ENCODE peak calls at places on chromosomes 4 and X, in five cellular contexts. J, H, T, E and D are unnamed samples.
A peak's percentile ranks its signal among the peaks of the same experiment; 100 is the strongest.

GRCh38 chrX:115941388-115941787 is 229.2 kb upstream of the AGTR2 start:
- DNase-seq in J (no peak), E (no peak), H (no peak), T (no peak), D (no peak)

GRCh38 chr4:86892639-86892965 is 380 bp upstream of the C4orf36 start:
- DNase-seq in J (no peak), H (no peak), E (no peak), T (no peak), D (no peak)

GRCh38 chrX:34638116-34638515 is 19.0 kb downstream of the TMEM47 start:
- DNase-seq in T (peak; percentile 54), E (peak; percentile 50), J (no peak), H (no peak), D (peak; percentile 38)

GRCh38 chr4:48031802-48032525 is 15.4 kb downstream of the NIPAL1 start:
- DNase-seq in H (no peak), J (no peak), E (no peak), T (peak; percentile 29), D (peak; percentile 95)

GRCh38 chr4:183987529-183987946 is 82.4 kb downstream of the STOX2 start:
- DNase-seq in J (peak; percentile 75), T (peak; percentile 91), H (no peak), E (peak; percentile 76), D (peak; percentile 92)

GRCh38 chr4:93317046-93317445 is 511.5 kb upstream of the ATOH1 start:
- DNase-seq in H (no peak), J (no peak), E (no peak), T (no peak), D (no peak)

GRCh38 chr4:5710065-5710961 is 688 bp upstream of the EVC start:
- DNase-seq in J (no peak), T (peak; percentile 18), H (no peak), E (peak; percentile 20), D (peak; percentile 32)

GRCh38 chr4:140641789-140642439 is 73.2 kb upstream of the UCP1 start:
- DNase-seq in E (no peak), T (no peak), J (no peak), H (no peak), D (no peak)

GRCh38 chr4:48194986-48195773 is 61.1 kb upstream of the TXK start:
- DNase-seq in E (no peak), T (peak; percentile 12), H (no peak), J (no peak), D (peak; percentile 39)

GRCh38 chr4:152937535-152938236 is 1.6 kb downstream of the FHDC1 start:
- DNase-seq in H (peak; percentile 21), J (no peak), E (no peak), T (peak; percentile 21), D (peak; percentile 20)

GRCh38 chr4:164204434-164204833 is 549.5 kb upstream of the SMIM31 start:
- DNase-seq in H (no peak), E (peak; percentile 92), J (no peak), T (peak; percentile 12), D (peak; percentile 80)

GRCh38 chrX:31294475-31294874 is 222.6 kb upstream of the FTHL17 start:
- DNase-seq in J (no peak), T (no peak), H (no peak), E (no peak), D (no peak)

GRCh38 chr4:153332936-153333335 is 11.6 kb upstream of the MND1 start:
- DNase-seq in E (no peak), H (no peak), T (peak; percentile 69), J (no peak), D (peak; percentile 17)

GRCh38 chrX:25442501-25442900 is 426.7 kb upstream of the ARX start:
- DNase-seq in J (no peak), T (no peak), E (peak; percentile 4), H (no peak), D (no peak)

GRCh38 chr4:54439831-54440243 is 210.7 kb downstream of the PDGFRA start:
- DNase-seq in H (no peak), E (peak; percentile 49), T (peak; percentile 41), J (peak; percentile 60), D (peak; percentile 30)

GRCh38 chr4:98421106-98421505 is 159.9 kb downstream of the RAP1GDS1 start:
- DNase-seq in T (peak; percentile 77), H (no peak), J (no peak), E (no peak), D (peak; percentile 86)

GRCh38 chr4:112036881-112037280 is 108.4 kb upstream of the FAM241A start:
- DNase-seq in E (no peak), J (no peak), H (no peak), T (no peak), D (peak; percentile 39)

GRCh38 chr4:14445882-14446281 is 556.4 kb upstream of the CPEB2 start:
- DNase-seq in H (no peak), J (no peak), T (no peak), E (peak; percentile 44), D (no peak)

GRCh38 chr4:23374280-23374679 is 515.6 kb downstream of the PPARGC1A start:
- DNase-seq in J (no peak), H (no peak), E (no peak), T (no peak), D (no peak)

GRCh38 chrX:39645059-39645895 is 452.5 kb downstream of the BCOR start:
- DNase-seq in E (peak; percentile 32), T (peak; percentile 59), H (no peak), J (peak; percentile 66), D (peak; percentile 60)

GRCh38 chr4:8030121-8030781 is 90.6 kb upstream of the AFAP1 start:
- DNase-seq in H (no peak), T (no peak), J (no peak), E (no peak), D (no peak)

GRCh38 chr4:87896020-87896621 is 63.4 kb downstream of the MEPE start:
- DNase-seq in E (peak; percentile 69), J (no peak), H (no peak), T (peak; percentile 3), D (peak; percentile 75)

GRCh38 chrX:110125435-110125834 is 122.5 kb downstream of the TMEM164 start:
- DNase-seq in E (peak; percentile 24), J (no peak), H (no peak), T (peak; percentile 12), D (no peak)

GRCh38 chr4:133372699-133373098 is 223.6 kb downstream of the PCDH10 start:
- DNase-seq in T (no peak), E (no peak), J (no peak), H (no peak), D (no peak)

GRCh38 chr4:62119195-62119594 is 919.1 kb downstream of the ADGRL3 start:
- DNase-seq in T (no peak), H (no peak), E (no peak), J (no peak), D (no peak)

GRCh38 chr4:155899891-155900290 is 3.6 kb upstream of the TDO2 start:
- DNase-seq in E (no peak), H (no peak), T (no peak), J (no peak), D (peak; percentile 71)

GRCh38 chr4:140695483-140695882 is 60.7 kb downstream of the TBC1D9 start:
- DNase-seq in J (no peak), T (no peak), E (no peak), H (no peak), D (no peak)

GRCh38 chr4:72969957-72970356 is 99.6 kb downstream of the COX18 start:
- DNase-seq in E (no peak), J (no peak), H (no peak), T (peak; percentile 9), D (no peak)

GRCh38 chr4:16207409-16207808 is 18.9 kb downstream of the TAPT1 start:
- DNase-seq in H (no peak), J (no peak), E (no peak), T (no peak), D (no peak)

GRCh38 chrX:122880952-122881351 is 303.1 kb upstream of the GRIA3 start:
- DNase-seq in H (no peak), T (no peak), E (no peak), J (no peak), D (no peak)

GRCh38 chr4:151694819-151695730 is 65.7 kb downstream of the GATB start:
- DNase-seq in E (no peak), H (no peak), T (no peak), J (no peak), D (no peak)

GRCh38 chr4:155906554-155907247 is 3.2 kb downstream of the TDO2 start:
- DNase-seq in H (no peak), T (peak; percentile 99), J (no peak), E (peak; percentile 92), D (peak; percentile 95)

GRCh38 chr4:173367946-173368345 is 2.8 kb upstream of the SAP30 start:
- DNase-seq in H (no peak), T (peak; percentile 27), J (no peak), E (peak; percentile 23), D (peak; percentile 32)

GRCh38 chr4:4810365-4810764 is 49.1 kb upstream of the MSX1 start:
- DNase-seq in T (no peak), H (no peak), E (no peak), J (no peak), D (no peak)

GRCh38 chr4:123340381-123340701 is 56.3 kb upstream of the SPRY1 start:
- DNase-seq in J (no peak), T (peak; percentile 95), H (no peak), E (peak; percentile 91), D (peak; percentile 83)

GRCh38 chrX:7314425-7314824 is 166.5 kb upstream of the PUDP start:
- DNase-seq in J (no peak), H (no peak), T (no peak), E (no peak), D (no peak)

GRCh38 chrX:114959729-114960128 is 57.7 kb downstream of the IL13RA2 start:
- DNase-seq in E (peak; percentile 52), H (no peak), T (peak; percentile 22), J (no peak), D (peak; percentile 20)

GRCh38 chr4:55979562-55979961 is 30.8 kb downstream of the CEP135 start:
- DNase-seq in T (no peak), J (no peak), H (no peak), E (no peak), D (no peak)

GRCh38 chr4:79917246-79917645 is 155.8 kb downstream of the ANTXR2 start:
- DNase-seq in H (peak; percentile 11), T (peak; percentile 44), E (peak; percentile 53), J (no peak), D (peak; percentile 55)

GRCh38 chr4:53905935-53906377 is 158.4 kb downstream of the CHIC2 start:
- DNase-seq in H (no peak), T (peak; percentile 78), E (peak; percentile 64), J (no peak), D (peak; percentile 88)